ENCODE peak calls at places on chromosomes 1 and 21, in four cellular contexts. One of them, this sample, is unnamed.

GRCh38 chr1:195909061-195909460 is 699.2 kb downstream of the KCNT2 start:
- DNase-seq in activated T-cell treated with anti-CD3 and anti-CD28 coated beads for 1 hour: no peak
- DNase-seq in pulmonary artery endothelial cell: no peak
- DNase-seq in cardiac muscle cell: no peak
- DNase-seq in this sample: no peak

GRCh38 chr1:232675267-232675666 is 45.3 kb upstream of the SIPA1L2 start:
- DNase-seq in activated T-cell treated with anti-CD3 and anti-CD28 coated beads for 1 hour: no peak
- DNase-seq in pulmonary artery endothelial cell: no peak
- DNase-seq in cardiac muscle cell: peak; percentile 41
- DNase-seq in this sample: no peak

GRCh38 chr1:206898089-206898908 is 1.1 kb downstream of the IL24 start:
- DNase-seq in activated T-cell treated with anti-CD3 and anti-CD28 coated beads for 1 hour: no peak
- DNase-seq in pulmonary artery endothelial cell: no peak
- DNase-seq in cardiac muscle cell: peak; percentile 55
- DNase-seq in this sample: no peak

GRCh38 chr1:205495237-205495823 is 9.1 kb upstream of the CDK18 start:
- DNase-seq in activated T-cell treated with anti-CD3 and anti-CD28 coated beads for 1 hour: no peak
- DNase-seq in pulmonary artery endothelial cell: no peak
- DNase-seq in cardiac muscle cell: no peak
- DNase-seq in this sample: peak; percentile 32

GRCh38 chr21:37071561-37072238 is 1.2 kb downstream of the PIGP start:
- DNase-seq in activated T-cell treated with anti-CD3 and anti-CD28 coated beads for 1 hour: no peak
- DNase-seq in pulmonary artery endothelial cell: no peak
- DNase-seq in cardiac muscle cell: peak; percentile 81
- DNase-seq in this sample: no peak

GRCh38 chr1:12345350-12346217 is 115.8 kb downstream of the VPS13D start:
- DNase-seq in activated T-cell treated with anti-CD3 and anti-CD28 coated beads for 1 hour: no peak
- DNase-seq in pulmonary artery endothelial cell: no peak
- DNase-seq in cardiac muscle cell: no peak
- DNase-seq in this sample: no peak

GRCh38 chr1:44812822-44813543 is 4.7 kb downstream of the BTBD19 start:
- DNase-seq in activated T-cell treated with anti-CD3 and anti-CD28 coated beads for 1 hour: no peak
- DNase-seq in pulmonary artery endothelial cell: no peak
- DNase-seq in cardiac muscle cell: no peak
- DNase-seq in this sample: no peak

GRCh38 chr21:39384674-39385298 is 35.9 kb upstream of the HMGN1 start:
- DNase-seq in activated T-cell treated with anti-CD3 and anti-CD28 coated beads for 1 hour: no peak
- DNase-seq in pulmonary artery endothelial cell: no peak
- DNase-seq in cardiac muscle cell: no peak
- DNase-seq in this sample: no peak

GRCh38 chr1:15252547-15252835 is 5.5 kb downstream of the FHAD1 start:
- DNase-seq in activated T-cell treated with anti-CD3 and anti-CD28 coated beads for 1 hour: no peak
- DNase-seq in pulmonary artery endothelial cell: no peak
- DNase-seq in cardiac muscle cell: no peak
- DNase-seq in this sample: no peak

GRCh38 chr1:23634840-23635642 is 56.6 kb upstream of the RPL11 start:
- DNase-seq in activated T-cell treated with anti-CD3 and anti-CD28 coated beads for 1 hour: no peak
- DNase-seq in pulmonary artery endothelial cell: peak; percentile 32
- DNase-seq in cardiac muscle cell: peak; percentile 84
- DNase-seq in this sample: peak; percentile 82

GRCh38 chr1:202283379-202283844 is 58.3 kb downstream of the UBE2T start:
- DNase-seq in activated T-cell treated with anti-CD3 and anti-CD28 coated beads for 1 hour: no peak
- DNase-seq in pulmonary artery endothelial cell: no peak
- DNase-seq in cardiac muscle cell: peak; percentile 77
- DNase-seq in this sample: peak; percentile 31

GRCh38 chr1:63534406-63534805 is 11.1 kb downstream of the EFCAB7 start:
- DNase-seq in activated T-cell treated with anti-CD3 and anti-CD28 coated beads for 1 hour: no peak
- DNase-seq in pulmonary artery endothelial cell: no peak
- DNase-seq in cardiac muscle cell: no peak
- DNase-seq in this sample: no peak

GRCh38 chr1:41578712-41579335 is 94.3 kb upstream of the EDN2 start:
- DNase-seq in activated T-cell treated with anti-CD3 and anti-CD28 coated beads for 1 hour: no peak
- DNase-seq in pulmonary artery endothelial cell: no peak
- DNase-seq in cardiac muscle cell: peak; percentile 32
- DNase-seq in this sample: peak; percentile 62

GRCh38 chr1:231934797-231935196 is 308.2 kb downstream of the DISC1 start:
- DNase-seq in activated T-cell treated with anti-CD3 and anti-CD28 coated beads for 1 hour: no peak
- DNase-seq in pulmonary artery endothelial cell: no peak
- DNase-seq in cardiac muscle cell: peak; percentile 86
- DNase-seq in this sample: no peak

GRCh38 chr1:226541631-226542622 is 6.6 kb upstream of the STUM start:
- DNase-seq in activated T-cell treated with anti-CD3 and anti-CD28 coated beads for 1 hour: no peak
- DNase-seq in pulmonary artery endothelial cell: no peak
- DNase-seq in cardiac muscle cell: peak; percentile 47
- DNase-seq in this sample: no peak